ENCODE peak calls at places on chromosome 16, in eight cellular contexts. D is GM10248, N is AG10803, Y is Caco-2, X is prostate gland, I is left ventricle myocardium inferior, W is gastrocnemius medialis, B is esophagus squamous epithelium. G is an unnamed sample.

GRCh38 chr16:28308794-28309535 is 16.6 kb downstream of the SBK1 start:
- DNase-seq in D (no peak), N (no peak), Y (no peak), X (no peak), I (peak), W (no peak), B (no peak), G (no peak)

GRCh38 chr16:27703545-27703944 is 153.6 kb downstream of the KATNIP start:
- DNase-seq in D (no peak), N (peak), Y (no peak), X (no peak), I (no peak), W (no peak), B (no peak), G (peak)

GRCh38 chr16:89478576-89479221 is 11.7 kb downstream of the ANKRD11 start:
- DNase-seq in D (no peak), N (peak), Y (peak), X (no peak), I (no peak), W (no peak), B (no peak), G (peak)

GRCh38 chr16:25064967-25065366 is 46.6 kb upstream of the LCMT1 start:
- DNase-seq in D (no peak), N (no peak), Y (no peak), X (no peak), I (no peak), W (no peak), B (no peak), G (no peak)

GRCh38 chr16:53212899-53213235 is 158.1 kb downstream of the CHD9 start:
- DNase-seq in D (no peak), N (no peak), Y (no peak), X (no peak), I (no peak), W (no peak), B (no peak), G (no peak)

GRCh38 chr16:46908540-46909372 is 24.6 kb downstream of the GPT2 start:
- DNase-seq in D (peak), N (peak), Y (peak), X (peak), I (no peak), W (no peak), B (no peak), G (peak)

GRCh38 chr16:56263711-56264608 is 72.7 kb downstream of the GNAO1 start:
- DNase-seq in D (no peak), N (no peak), Y (peak), X (no peak), I (peak), W (no peak), B (no peak), G (no peak)

GRCh38 chr16:88527186-88527936 is 42.8 kb upstream of the ZC3H18 start:
- DNase-seq in D (peak), N (peak), Y (peak), X (peak), I (peak), W (no peak), B (no peak), G (peak)

GRCh38 chr16:89658221-89658879 is 714 bp downstream of the SPATA33 start:
- DNase-seq in D (no peak), N (no peak), Y (peak), X (no peak), I (no peak), W (no peak), B (no peak), G (no peak)

GRCh38 chr16:50671644-50672260 is 9.4 kb downstream of the SNX20 start:
- DNase-seq in D (no peak), N (no peak), Y (peak), X (no peak), I (no peak), W (no peak), B (no peak), G (peak)

GRCh38 chr16:85360323-85361277 is 248.3 kb upstream of the CIBAR2 start:
- DNase-seq in D (no peak), N (no peak), Y (no peak), X (peak), I (no peak), W (peak), B (no peak), G (no peak)

GRCh38 chr16:57325458-57325857 is 33.1 kb upstream of the CCL22 start:
- DNase-seq in D (no peak), N (peak), Y (no peak), X (no peak), I (no peak), W (no peak), B (no peak), G (no peak)

GRCh38 chr16:12340151-12340733 is 363.7 kb downstream of the SNX29 start:
- DNase-seq in D (peak), N (peak), Y (peak), X (peak), I (no peak), W (no peak), B (no peak), G (peak)

GRCh38 chr16:78284957-78285434 is 185.5 kb downstream of the WWOX start:
- DNase-seq in D (no peak), N (no peak), Y (peak), X (no peak), I (no peak), W (no peak), B (no peak), G (no peak)

DNA sequence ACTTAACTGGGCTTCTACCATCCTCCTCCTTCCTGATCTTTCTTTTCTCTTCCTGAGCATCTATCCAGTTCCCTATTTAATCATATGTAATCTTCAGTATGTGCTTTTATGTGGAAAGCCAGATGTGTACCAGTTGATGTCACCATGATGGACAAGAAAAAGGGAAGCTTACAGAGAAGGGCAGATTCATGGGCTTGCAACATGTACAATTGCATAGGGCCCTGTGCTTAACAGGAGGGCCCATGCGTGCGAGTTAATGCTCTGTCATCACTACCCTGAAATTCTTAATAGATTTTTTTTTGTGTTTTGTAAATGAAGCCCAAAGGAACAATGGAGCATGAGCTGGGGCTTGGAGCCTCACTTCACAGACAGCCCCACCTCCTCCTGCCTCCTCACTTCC is 124.3 kb downstream of the CDH13 start:
- DNase-seq in D (no peak), N (no peak), Y (no peak), X (no peak), I (no peak), W (no peak), B (no peak), G (no peak)
- TF ChIP-seq CTCF in D (no peak), N (no peak), Y (no peak), X (no peak), I (no peak), W (no peak), B (no peak), G (no peak)

GRCh38 chr16:9225527-9226316 is 134.3 kb downstream of the HAPSTR1 start:
- DNase-seq in D (peak), N (peak), Y (peak), X (no peak), I (no peak), W (no peak), B (no peak), G (no peak)
- TF ChIP-seq CTCF in D (peak), N (peak), Y (peak), X (no peak), I (peak), W (no peak), B (no peak), G (peak)

DNA sequence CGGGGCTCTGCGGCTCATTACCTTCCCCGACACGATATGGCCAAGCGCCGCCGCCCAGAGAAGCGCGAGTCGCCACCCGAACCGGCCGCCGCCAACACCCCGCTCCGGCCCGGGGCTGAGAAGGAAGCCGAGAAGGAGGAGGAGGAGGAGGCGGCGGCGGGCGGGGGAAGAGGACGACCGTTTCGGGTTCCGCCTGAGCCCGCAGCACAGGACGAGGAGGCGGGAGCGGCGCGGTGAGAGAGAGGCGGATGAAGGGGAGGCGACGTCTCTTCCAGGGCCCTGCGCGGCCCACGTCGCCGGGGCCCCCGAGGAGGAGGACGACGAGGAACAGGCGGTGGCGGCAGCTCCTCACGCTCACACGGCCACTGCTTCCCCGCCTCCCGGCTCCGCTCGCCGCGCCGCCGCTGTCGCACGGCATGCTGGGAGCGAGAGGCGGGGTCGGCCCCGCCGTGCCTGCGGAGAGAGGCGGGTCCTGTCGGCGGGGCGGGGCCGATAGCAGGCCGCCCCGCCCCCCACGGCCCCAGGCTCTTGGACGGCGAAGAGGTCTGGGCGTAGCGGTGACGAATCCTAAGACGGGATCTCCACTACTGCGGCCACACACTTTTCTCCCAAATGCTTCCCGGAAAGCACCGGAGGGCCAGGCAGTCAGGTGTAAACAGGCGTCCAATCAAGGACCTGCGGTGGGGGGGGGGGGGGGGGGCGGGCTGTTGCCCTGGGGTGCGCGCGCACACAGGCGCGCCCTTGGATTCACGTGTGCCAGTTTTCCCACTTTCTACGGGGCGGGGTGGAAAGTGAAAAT is 97.3 kb upstream of the METTL9 start:
- DNase-seq in D (peak), N (peak), Y (peak), X (peak), I (peak), W (peak), B (peak), G (peak)
- TF ChIP-seq CTCF in D (no peak), N (no peak), Y (no peak), X (no peak), I (peak), W (no peak), B (no peak), G (no peak)

GRCh38 chr16:23282508-23282907 is 19.6 kb upstream of the SCNN1B start:
- DNase-seq in D (no peak), N (no peak), Y (no peak), X (no peak), I (no peak), W (no peak), B (no peak), G (no peak)
- TF ChIP-seq CTCF in D (no peak), N (no peak), Y (no peak), X (no peak), I (no peak), W (no peak), B (no peak), G (no peak)

DNA sequence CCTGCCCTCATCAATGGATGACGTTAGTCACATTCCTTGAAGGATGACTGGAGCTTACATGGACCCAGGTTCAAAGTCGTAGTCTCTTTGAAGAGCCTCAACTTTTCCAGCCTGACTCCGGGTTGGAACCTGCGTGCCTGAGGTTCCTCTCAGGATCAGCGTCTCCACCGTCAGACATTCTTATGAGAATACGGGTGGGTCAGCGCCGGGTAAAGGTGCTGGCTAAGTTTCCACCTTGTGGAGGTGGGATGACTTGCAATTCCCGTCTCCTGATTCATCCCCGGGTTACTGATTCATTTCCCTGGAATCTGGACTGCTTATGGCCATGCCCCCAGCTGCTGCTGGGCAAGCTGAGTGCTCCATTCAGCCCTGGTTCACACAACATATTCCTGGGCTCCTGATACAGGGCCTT is 38.9 kb upstream of the CMIP start:
- DNase-seq in D (no peak), N (peak), Y (peak), X (no peak), I (no peak), W (no peak), B (no peak), G (peak)
- TF ChIP-seq CTCF in D (no peak), N (peak), Y (peak), X (no peak), I (no peak), W (no peak), B (no peak), G (peak)

G was measured in HFFc6.